ENCODE peak calls at places on chromosomes 4 and X, in five cellular contexts. J is immature natural killer cell, H is SW480, E is cardiac fibroblast, M is right atrium auricular region. C is an unnamed sample.

GRCh38 chr4:156954598-156954997 is 17.0 kb downstream of the PDGFC start:
- DNase-seq in M (peak), J (no peak), E (no peak), H (no peak), C (no peak)

GRCh38 chrX:6184900-6185515 is 43.7 kb downstream of the NLGN4X start:
- DNase-seq in H (no peak), E (peak), M (no peak), J (no peak), C (no peak)

GRCh38 chr4:169115144-169115896 is 105.3 kb upstream of the CBR4 start:
- DNase-seq in E (no peak), H (no peak), M (no peak), J (no peak), C (no peak)

GRCh38 chrX:111869639-111870034 is 6.3 kb upstream of the TRPC5OS start:
- DNase-seq in J (peak), M (no peak), H (peak), E (peak), C (no peak)

GRCh38 chr4:88937081-88937480 is 119.9 kb downstream of the FAM13A start:
- DNase-seq in H (no peak), E (peak), J (no peak), M (no peak), C (no peak)

GRCh38 chrX:140701480-140701879 is 8.1 kb upstream of the LINC00632 start:
- DNase-seq in M (no peak), J (no peak), H (peak), E (peak), C (no peak)

GRCh38 chrX:79080131-79080530 is 64.4 kb upstream of the GPR174 start:
- DNase-seq in E (peak), J (no peak), M (no peak), H (no peak), C (no peak)

GRCh38 chrX:54452920-54453319 is 12.7 kb downstream of the TSR2 start:
- DNase-seq in J (no peak), H (peak), M (no peak), E (peak), C (no peak)

GRCh38 chrX:150062292-150063137 is 124.2 kb upstream of the EOLA2 start:
- DNase-seq in H (no peak), J (no peak), M (peak), E (peak), C (peak)

GRCh38 chr4:167868163-167868562 is 224.2 kb upstream of the ANXA10 start:
- DNase-seq in E (peak), M (no peak), H (no peak), J (no peak), C (no peak)

GRCh38 chr4:141711211-141711610 is 74.8 kb downstream of the IL15 start:
- DNase-seq in H (peak), E (peak), J (no peak), M (no peak), C (no peak)

GRCh38 chr4:761086-761485 is 55.5 kb downstream of the PCGF3 start:
- DNase-seq in E (no peak), J (no peak), H (no peak), M (no peak), C (no peak)

GRCh38 chr4:185772391-185773093 is 39.5 kb downstream of the SORBS2 start:
- DNase-seq in M (no peak), J (no peak), E (no peak), H (peak), C (no peak)

GRCh38 chr4:123477804-123478209 is 81.2 kb downstream of the SPRY1 start:
- DNase-seq in J (peak), H (peak), M (no peak), E (peak), C (no peak)

GRCh38 chr4:40526741-40527140 is 102.9 kb downstream of the RBM47 start:
- DNase-seq in H (no peak), J (no peak), E (no peak), M (no peak), C (no peak)

GRCh38 chr4:71691416-71692073 is 92.3 kb downstream of the GC start:
- DNase-seq in H (no peak), J (no peak), M (no peak), E (no peak), C (no peak)

GRCh38 chr4:8283631-8284121 is 14.1 kb downstream of the HTRA3 start:
- DNase-seq in J (no peak), H (no peak), E (no peak), M (no peak), C (no peak)

GRCh38 chr4:74394476-74395136 is 29.7 kb downstream of the EREG start:
- DNase-seq in E (peak), M (no peak), H (peak), J (no peak), C (no peak)

GRCh38 chr4:36823199-36823967 is 421.2 kb upstream of the NWD2 start:
- DNase-seq in E (no peak), J (no peak), H (no peak), M (no peak), C (no peak)

GRCh38 chrX:56343664-56344063 is 111.5 kb downstream of the KLF8 start:
- DNase-seq in E (no peak), H (no peak), J (peak), M (no peak), C (no peak)